ENCODE peak calls at places on chromosome 14, in five cellular contexts. One of them, this sample, is unnamed.

GRCh38 chr14:99647407-99647806 is 2.5 kb downstream of the HHIPL1 start:
- DNase-seq in tibial nerve: no peak
- DNase-seq in ovary: no peak
- DNase-seq in prostate gland: no peak
- DNase-seq in gastrocnemius medialis: no peak
- DNase-seq in this sample: no peak

GRCh38 chr14:75372260-75372659 is 55.6 kb upstream of the JDP2 start:
- DNase-seq in tibial nerve: peak
- DNase-seq in ovary: no peak
- DNase-seq in prostate gland: no peak
- DNase-seq in gastrocnemius medialis: peak
- DNase-seq in this sample: no peak

GRCh38 chr14:75742867-75743266 is 81.8 kb downstream of the TTLL5 start:
- DNase-seq in tibial nerve: no peak
- DNase-seq in ovary: no peak
- DNase-seq in prostate gland: no peak
- DNase-seq in gastrocnemius medialis: no peak
- DNase-seq in this sample: no peak

GRCh38 chr14:101201535-101202125 is 298.1 kb upstream of the RTL1 start:
- DNase-seq in tibial nerve: no peak
- DNase-seq in ovary: no peak
- DNase-seq in prostate gland: no peak
- DNase-seq in gastrocnemius medialis: no peak
- DNase-seq in this sample: peak

GRCh38 chr14:75591987-75592575 is 13.7 kb downstream of the FLVCR2 start:
- DNase-seq in tibial nerve: no peak
- DNase-seq in ovary: no peak
- DNase-seq in prostate gland: no peak
- DNase-seq in gastrocnemius medialis: no peak
- DNase-seq in this sample: no peak

GRCh38 chr14:22558221-22558913 is 30.7 kb downstream of the DAD1 start:
- DNase-seq in tibial nerve: no peak
- DNase-seq in ovary: no peak
- DNase-seq in prostate gland: no peak
- DNase-seq in gastrocnemius medialis: no peak
- DNase-seq in this sample: no peak

GRCh38 chr14:99381688-99382060 is 99.0 kb downstream of the SETD3 start:
- DNase-seq in tibial nerve: no peak
- DNase-seq in ovary: no peak
- DNase-seq in prostate gland: no peak
- DNase-seq in gastrocnemius medialis: no peak
- DNase-seq in this sample: no peak

GRCh38 chr14:66295386-66295785 is 190.8 kb upstream of the CCDC196 start:
- DNase-seq in tibial nerve: no peak
- DNase-seq in ovary: no peak
- DNase-seq in prostate gland: no peak
- DNase-seq in gastrocnemius medialis: no peak
- DNase-seq in this sample: no peak

GRCh38 chr14:52944267-52944666 is 6.6 kb downstream of the FERMT2 start:
- DNase-seq in tibial nerve: no peak
- DNase-seq in ovary: no peak
- DNase-seq in prostate gland: no peak
- DNase-seq in gastrocnemius medialis: no peak
- DNase-seq in this sample: no peak

GRCh38 chr14:99724196-99724891 is 40.2 kb downstream of the CYP46A1 start:
- DNase-seq in tibial nerve: no peak
- DNase-seq in ovary: peak
- DNase-seq in prostate gland: no peak
- DNase-seq in gastrocnemius medialis: no peak
- DNase-seq in this sample: no peak

GRCh38 chr14:101464984-101465794 is 96.1 kb upstream of the DIO3 start:
- DNase-seq in tibial nerve: no peak
- DNase-seq in ovary: no peak
- DNase-seq in prostate gland: no peak
- DNase-seq in gastrocnemius medialis: no peak
- DNase-seq in this sample: no peak

GRCh38 chr14:20834899-20835298 is 32.3 kb upstream of the RNASE1 start:
- DNase-seq in tibial nerve: no peak
- DNase-seq in ovary: no peak
- DNase-seq in prostate gland: no peak
- DNase-seq in gastrocnemius medialis: no peak
- DNase-seq in this sample: no peak

GRCh38 chr14:64825498-64825897 is 54.2 kb downstream of the SPTB start:
- DNase-seq in tibial nerve: no peak
- DNase-seq in ovary: no peak
- DNase-seq in prostate gland: no peak
- DNase-seq in gastrocnemius medialis: peak
- DNase-seq in this sample: peak

GRCh38 chr14:74985028-74985310 is 17.8 kb upstream of the EIF2B2 start:
- DNase-seq in tibial nerve: no peak
- DNase-seq in ovary: no peak
- DNase-seq in prostate gland: no peak
- DNase-seq in gastrocnemius medialis: no peak
- DNase-seq in this sample: no peak

GRCh38 chr14:100730530-100730929 is 3.8 kb downstream of the DLK1 start:
- DNase-seq in tibial nerve: no peak
- DNase-seq in ovary: no peak
- DNase-seq in prostate gland: no peak
- DNase-seq in gastrocnemius medialis: no peak
- DNase-seq in this sample: no peak

GRCh38 chr14:72172597-72172996 is 240.4 kb downstream of the RGS6 start:
- DNase-seq in tibial nerve: no peak
- DNase-seq in ovary: no peak
- DNase-seq in prostate gland: no peak
- DNase-seq in gastrocnemius medialis: no peak
- DNase-seq in this sample: no peak

GRCh38 chr14:73426877-73427276 is 31.5 kb downstream of the NUMB start:
- DNase-seq in tibial nerve: no peak
- DNase-seq in ovary: no peak
- DNase-seq in prostate gland: no peak
- DNase-seq in gastrocnemius medialis: no peak
- DNase-seq in this sample: no peak

GRCh38 chr14:55976219-55976618 is 142.0 kb upstream of the PELI2 start:
- DNase-seq in tibial nerve: no peak
- DNase-seq in ovary: no peak
- DNase-seq in prostate gland: no peak
- DNase-seq in gastrocnemius medialis: no peak
- DNase-seq in this sample: no peak

GRCh38 chr14:74417611-74418010 is 8.4 kb downstream of the SYNDIG1L start:
- DNase-seq in tibial nerve: no peak
- DNase-seq in ovary: no peak
- DNase-seq in prostate gland: no peak
- DNase-seq in gastrocnemius medialis: no peak
- DNase-seq in this sample: no peak

GRCh38 chr14:87014854-87015253 is 978.1 kb downstream of the GALC start:
- DNase-seq in tibial nerve: no peak
- DNase-seq in ovary: no peak
- DNase-seq in prostate gland: no peak
- DNase-seq in gastrocnemius medialis: no peak
- DNase-seq in this sample: no peak

GRCh38 chr14:95979339-95980042 is 59.7 kb upstream of the C14orf132 start:
- DNase-seq in tibial nerve: no peak
- DNase-seq in ovary: no peak
- DNase-seq in prostate gland: no peak
- DNase-seq in gastrocnemius medialis: no peak
- DNase-seq in this sample: no peak

GRCh38 chr14:103135333-103136075 is 12.2 kb downstream of the TNFAIP2 start:
- DNase-seq in tibial nerve: no peak
- DNase-seq in ovary: no peak
- DNase-seq in prostate gland: no peak
- DNase-seq in gastrocnemius medialis: no peak
- DNase-seq in this sample: no peak

GRCh38 chr14:95623195-95623594 is 63.0 kb upstream of the TCL1B start:
- DNase-seq in tibial nerve: no peak
- DNase-seq in ovary: peak
- DNase-seq in prostate gland: no peak
- DNase-seq in gastrocnemius medialis: no peak
- DNase-seq in this sample: no peak

GRCh38 chr14:94897092-94897491 is 127.2 kb upstream of the GSC start:
- DNase-seq in tibial nerve: peak
- DNase-seq in ovary: no peak
- DNase-seq in prostate gland: no peak
- DNase-seq in gastrocnemius medialis: peak
- DNase-seq in this sample: no peak

GRCh38 chr14:100305446-100306255 is 593 bp downstream of the SLC25A29 start:
- DNase-seq in tibial nerve: no peak
- DNase-seq in ovary: peak
- DNase-seq in prostate gland: peak
- DNase-seq in gastrocnemius medialis: no peak
- DNase-seq in this sample: no peak

GRCh38 chr14:102525213-102526143 is 15.9 kb upstream of the ANKRD9 start:
- DNase-seq in tibial nerve: no peak
- DNase-seq in ovary: no peak
- DNase-seq in prostate gland: no peak
- DNase-seq in gastrocnemius medialis: no peak
- DNase-seq in this sample: no peak

GRCh38 chr14:98173291-98173690 is 1098.7 kb downstream of the BCL11B start:
- DNase-seq in tibial nerve: no peak
- DNase-seq in ovary: no peak
- DNase-seq in prostate gland: no peak
- DNase-seq in gastrocnemius medialis: no peak
- DNase-seq in this sample: no peak

GRCh38 chr14:33682746-33683145 is 268.1 kb downstream of the EGLN3 start:
- DNase-seq in tibial nerve: peak
- DNase-seq in ovary: peak
- DNase-seq in prostate gland: no peak
- DNase-seq in gastrocnemius medialis: peak
- DNase-seq in this sample: peak

GRCh38 chr14:70803321-70804110 is 5.8 kb downstream of the MAP3K9 start:
- DNase-seq in tibial nerve: no peak
- DNase-seq in ovary: no peak
- DNase-seq in prostate gland: no peak
- DNase-seq in gastrocnemius medialis: no peak
- DNase-seq in this sample: no peak

GRCh38 chr14:38201137-38201828 is 6.4 kb upstream of the SSTR1 start:
- DNase-seq in tibial nerve: no peak
- DNase-seq in ovary: no peak
- DNase-seq in prostate gland: no peak
- DNase-seq in gastrocnemius medialis: no peak
- DNase-seq in this sample: no peak

GRCh38 chr14:70884595-70885342 is 22.5 kb upstream of the PCNX1 start:
- DNase-seq in tibial nerve: no peak
- DNase-seq in ovary: no peak
- DNase-seq in prostate gland: no peak
- DNase-seq in gastrocnemius medialis: no peak
- DNase-seq in this sample: no peak

GRCh38 chr14:22131749-22132476 is 457.1 kb downstream of the DAD1 start:
- DNase-seq in tibial nerve: no peak
- DNase-seq in ovary: no peak
- DNase-seq in prostate gland: no peak
- DNase-seq in gastrocnemius medialis: no peak
- DNase-seq in this sample: no peak

GRCh38 chr14:50085570-50086315 is 30.6 kb downstream of the VCPKMT start:
- DNase-seq in tibial nerve: no peak
- DNase-seq in ovary: no peak
- DNase-seq in prostate gland: no peak
- DNase-seq in gastrocnemius medialis: no peak
- DNase-seq in this sample: no peak

GRCh38 chr14:103885509-103885932 is 38.1 kb upstream of the PPP1R13B start:
- DNase-seq in tibial nerve: no peak
- DNase-seq in ovary: no peak
- DNase-seq in prostate gland: no peak
- DNase-seq in gastrocnemius medialis: no peak
- DNase-seq in this sample: no peak

GRCh38 chr14:86838363-86838762 is 1154.6 kb downstream of the GALC start:
- DNase-seq in tibial nerve: no peak
- DNase-seq in ovary: no peak
- DNase-seq in prostate gland: no peak
- DNase-seq in gastrocnemius medialis: no peak
- DNase-seq in this sample: no peak

DNA sequence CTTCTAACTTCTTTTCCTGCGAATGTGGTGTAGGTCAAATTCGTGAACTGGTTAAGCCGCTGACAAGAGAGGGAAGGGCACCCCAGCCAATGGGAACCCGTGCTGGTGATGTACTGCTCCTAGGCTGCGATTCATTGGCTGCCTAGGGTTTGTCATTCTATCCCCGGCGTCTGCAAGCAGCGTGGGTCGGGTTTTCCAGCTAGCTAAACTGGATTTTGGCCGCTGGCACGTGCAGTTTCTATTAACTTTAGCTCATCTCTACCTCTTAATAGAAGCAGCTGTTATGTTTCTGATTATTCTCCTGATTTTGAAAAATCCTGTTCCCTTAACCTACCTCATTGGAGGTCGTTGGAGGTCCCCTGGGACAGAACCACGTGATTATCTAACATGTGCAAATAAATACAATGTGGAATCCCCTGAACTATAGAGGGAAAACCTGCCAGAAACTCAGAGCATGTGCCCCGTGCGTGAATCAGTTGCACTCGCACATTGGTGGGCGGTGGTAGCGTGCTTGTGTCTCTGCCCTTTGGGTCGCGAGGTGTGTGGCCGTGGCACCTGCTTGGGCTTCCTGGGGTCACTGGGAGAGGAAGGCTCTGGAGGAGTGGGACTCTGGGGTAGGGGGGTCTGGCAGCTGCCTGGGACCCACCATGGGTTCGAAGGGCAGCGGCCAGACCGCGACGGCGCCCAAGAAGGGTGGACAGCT is 876 bp upstream of the PPM1A start:
- DNase-seq in tibial nerve: peak
- DNase-seq in ovary: peak
- DNase-seq in prostate gland: peak
- DNase-seq in gastrocnemius medialis: peak
- DNase-seq in this sample: peak
- TF ChIP-seq POLR2A in tibial nerve: peak
- TF ChIP-seq POLR2A in ovary: peak
- TF ChIP-seq POLR2A in prostate gland: no peak
- TF ChIP-seq POLR2A in gastrocnemius medialis: peak
- TF ChIP-seq POLR2A in this sample: no peak

GRCh38 chr14:61941421-61941805 is 179.2 kb downstream of the SNAPC1 start:
- DNase-seq in tibial nerve: no peak
- DNase-seq in ovary: no peak
- DNase-seq in prostate gland: no peak
- DNase-seq in gastrocnemius medialis: no peak
- DNase-seq in this sample: no peak
- H3K4me3 ChIP-seq in tibial nerve: no peak
- H3K4me3 ChIP-seq in ovary: no peak
- H3K4me3 ChIP-seq in prostate gland: no peak
- H3K4me3 ChIP-seq in gastrocnemius medialis: no peak
- H3K4me3 ChIP-seq in this sample: no peak

DNA sequence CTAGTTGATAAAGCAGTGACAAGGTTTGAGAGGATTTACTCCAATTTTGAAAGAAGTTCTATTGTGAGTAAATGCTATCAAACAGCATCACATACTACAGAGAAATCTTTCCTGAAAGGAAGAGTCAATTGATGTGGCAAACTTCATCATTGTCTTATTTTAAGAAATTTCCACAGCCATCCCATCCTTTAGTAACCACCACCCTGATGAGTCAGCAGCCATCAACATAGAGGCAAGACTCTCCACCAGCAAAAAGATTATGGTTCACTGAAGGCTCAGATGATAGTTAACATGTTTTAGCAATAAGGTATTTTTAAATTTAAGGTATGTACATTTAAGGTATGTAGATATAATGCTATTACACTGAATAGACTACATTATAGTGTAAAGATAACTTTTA is 122.1 kb upstream of the ARHGAP5 start:
- DNase-seq in tibial nerve: no peak
- DNase-seq in ovary: no peak
- DNase-seq in prostate gland: no peak
- DNase-seq in gastrocnemius medialis: no peak
- DNase-seq in this sample: no peak
- TF ChIP-seq CTCF in tibial nerve: no peak
- TF ChIP-seq CTCF in ovary: no peak
- TF ChIP-seq CTCF in prostate gland: no peak
- TF ChIP-seq CTCF in gastrocnemius medialis: no peak
- TF ChIP-seq CTCF in this sample: no peak

GRCh38 chr14:45253070-45253753 is at the start of gene MIS18BP1:
- DNase-seq in tibial nerve: peak
- DNase-seq in ovary: peak
- DNase-seq in prostate gland: peak
- DNase-seq in gastrocnemius medialis: peak
- DNase-seq in this sample: peak
- TF ChIP-seq POLR2A in tibial nerve: no peak
- TF ChIP-seq POLR2A in ovary: peak
- TF ChIP-seq POLR2A in prostate gland: peak
- TF ChIP-seq POLR2A in gastrocnemius medialis: peak
- TF ChIP-seq POLR2A in this sample: no peak